ENCODE peak calls at places on chromosomes 12 and 14, in six cellular contexts. J is heart right ventricle; G is effector memory CD8-positive, alpha-beta T cell; O is DMS53; P is stomach; T is IMR-90. C is an unnamed sample.

GRCh38 chr12:123761841-123762714 is at the start of gene DNAH10:
- DNase-seq in O (peak; percentile 74), P (no peak), G (peak; percentile 12), J (no peak), T (no peak), C (peak; percentile 6)

GRCh38 chr12:6038160-6038559 is 86.3 kb downstream of the VWF start:
- DNase-seq in O (peak; percentile 93), P (peak; percentile 50), G (peak; percentile 15), T (peak; percentile 76), J (no peak), C (peak; percentile 49)

GRCh38 chr12:71046215-71046614 is 111.6 kb downstream of the TSPAN8 start:
- DNase-seq in G (no peak), O (peak; percentile 18), J (no peak), P (no peak), T (peak; percentile 2), C (peak; percentile 46)

GRCh38 chr12:14261096-14261495 is 104.4 kb upstream of the ATF7IP start:
- DNase-seq in P (no peak), O (no peak), G (no peak), T (no peak), J (peak; percentile 29), C (no peak)

GRCh38 chr14:56102901-56103409 is 15.3 kb upstream of the PELI2 start:
- DNase-seq in P (no peak), G (no peak), O (no peak), T (no peak), J (no peak), C (no peak)

GRCh38 chr12:56836317-56836716 is 73.2 kb downstream of the HSD17B6 start:
- DNase-seq in P (no peak), G (no peak), T (no peak), J (no peak), O (no peak), C (peak; percentile 9)

GRCh38 chr12:68823711-68824110 is 15.7 kb downstream of the MDM2 start:
- DNase-seq in O (no peak), G (no peak), P (no peak), J (no peak), T (no peak), C (peak; percentile 80)

GRCh38 chr12:19620222-19620621 is 180.9 kb downstream of the AEBP2 start:
- DNase-seq in O (no peak), J (no peak), P (peak; percentile 35), G (no peak), T (no peak), C (no peak)

GRCh38 chr14:94450722-94451090 is 1.9 kb downstream of the SERPINA11 start:
- DNase-seq in P (no peak), O (no peak), J (no peak), T (no peak), G (no peak), C (no peak)

GRCh38 chr12:15996254-15996653 is 85.1 kb downstream of the DERA start:
- DNase-seq in P (no peak), J (no peak), G (no peak), O (peak; percentile 50), T (peak; percentile 41), C (peak; percentile 55)

GRCh38 chr12:10982244-10982643 is 4.5 kb downstream of the TAS2R50 start:
- DNase-seq in P (no peak), G (peak; percentile 41), O (no peak), J (no peak), T (no peak), C (no peak)

GRCh38 chr12:27969901-27970390 is 2.6 kb downstream of the PTHLH start:
- DNase-seq in O (peak; percentile 95), P (peak; percentile 72), J (peak; percentile 38), T (peak; percentile 53), G (peak; percentile 15), C (peak; percentile 75)

GRCh38 chr14:47044841-47045240 is 393.3 kb upstream of the RPL10L start:
- DNase-seq in O (peak; percentile 79), P (peak; percentile 27), T (no peak), G (no peak), J (no peak), C (peak; percentile 1)

GRCh38 chr12:31008241-31008711 is 65.4 kb upstream of the DDX11 start:
- DNase-seq in G (no peak), T (no peak), P (no peak), O (no peak), J (no peak), C (no peak)

GRCh38 chr12:47651368-47652254 is 54.2 kb downstream of the RPAP3 start:
- DNase-seq in T (peak; percentile 66), J (peak; percentile 23), O (peak; percentile 97), G (peak; percentile 29), P (peak; percentile 59), C (peak; percentile 35)

GRCh38 chr12:62328296-62328921 is 68.2 kb downstream of the USP15 start:
- DNase-seq in J (no peak), P (no peak), G (no peak), O (no peak), T (no peak), C (no peak)

GRCh38 chr14:60775296-60775695 is 40.7 kb downstream of the MNAT1 start:
- DNase-seq in P (no peak), T (peak; percentile 84), G (no peak), J (no peak), O (no peak), C (peak; percentile 85)

GRCh38 chr14:61107148-61107641 is 126.2 kb downstream of the SLC38A6 start:
- DNase-seq in G (no peak), O (no peak), P (no peak), T (no peak), J (peak; percentile 52), C (peak; percentile 62)

GRCh38 chr12:121442028-121442948 is 42.4 kb downstream of the RNF34 start:
- DNase-seq in J (no peak), O (no peak), T (no peak), G (no peak), P (no peak), C (no peak)

GRCh38 chr14:74508292-74508731 is 14.7 kb downstream of the ISCA2 start:
- DNase-seq in P (no peak), G (no peak), O (peak; percentile 21), J (no peak), T (no peak), C (no peak)

GRCh38 chr12:105409881-105410471 is 79.5 kb downstream of the C12orf75 start:
- DNase-seq in O (peak; percentile 55), T (no peak), J (peak; percentile 37), G (no peak), P (peak; percentile 26), C (peak; percentile 36)

GRCh38 chr12:108373111-108373510 is 34.0 kb upstream of the CMKLR1 start:
- DNase-seq in O (peak; percentile 16), P (no peak), J (no peak), G (no peak), T (no peak), C (no peak)

GRCh38 chr12:91349451-91349850 is 166.8 kb upstream of the DCN start:
- DNase-seq in P (no peak), G (no peak), J (no peak), O (no peak), T (peak; percentile 49), C (peak; percentile 5)

GRCh38 chr14:51004352-51004800 is 60.1 kb upstream of the PYGL start:
- DNase-seq in O (peak; percentile 60), G (no peak), P (no peak), T (no peak), J (no peak), C (no peak)

GRCh38 chr14:66495214-66496098 is 9.3 kb downstream of the CCDC196 start:
- DNase-seq in P (peak; percentile 44), T (peak; percentile 71), J (no peak), G (no peak), O (peak; percentile 77), C (peak; percentile 52)

GRCh38 chr14:65462411-65462810 is 49.9 kb downstream of the FUT8 start:
- DNase-seq in P (no peak), T (peak; percentile 60), G (no peak), J (no peak), O (no peak), C (peak; percentile 91)

GRCh38 chr14:71397371-71397770 is 490.1 kb downstream of the PCNX1 start:
- DNase-seq in J (no peak), P (no peak), T (no peak), O (no peak), G (no peak), C (no peak)

GRCh38 chr12:33438890-33439586 is 581 bp downstream of the SYT10 start:
- DNase-seq in O (no peak), T (no peak), G (no peak), P (no peak), J (no peak), C (no peak)

GRCh38 chr14:22556990-22557623 is 31.9 kb downstream of the DAD1 start:
- DNase-seq in G (peak; percentile 90), O (peak; percentile 81), T (peak; percentile 64), P (peak; percentile 85), J (peak; percentile 88), C (peak; percentile 30)

GRCh38 chr12:25839470-25839869 is 119.0 kb upstream of the RASSF8 start:
- DNase-seq in T (peak; percentile 70), J (no peak), G (no peak), O (peak; percentile 100), P (no peak), C (peak; percentile 67)

GRCh38 chr12:89247962-89248361 is 104.3 kb downstream of the DUSP6 start:
- DNase-seq in P (no peak), J (no peak), O (no peak), G (no peak), T (peak; percentile 33), C (no peak)

GRCh38 chr12:4943067-4943937 is 33.6 kb downstream of the KCNA1 start:
- DNase-seq in T (no peak), O (no peak), P (no peak), G (no peak), J (no peak), C (no peak)

GRCh38 chr14:91872517-91873470 is 5.5 kb upstream of the TC2N start:
- DNase-seq in T (peak; percentile 83), O (peak; percentile 58), G (peak; percentile 47), J (peak; percentile 64), P (peak; percentile 94), C (no peak)

GRCh38 chr12:6451348-6452244 is at the start of gene TAPBPL:
- DNase-seq in G (peak; percentile 72), J (peak; percentile 84), T (peak; percentile 75), P (peak; percentile 81), O (peak; percentile 99), C (peak; percentile 71)

GRCh38 chr12:49537709-49538601 is 875 bp upstream of the KCNH3 start:
- DNase-seq in G (no peak), P (peak; percentile 29), J (no peak), O (peak; percentile 59), T (no peak), C (no peak)

GRCh38 chr12:14185441-14186192 is 179.9 kb upstream of the ATF7IP start:
- DNase-seq in J (no peak), P (peak; percentile 32), O (peak; percentile 92), G (peak; percentile 6), T (peak; percentile 38), C (peak; percentile 6)

GRCh38 chr12:7933255-7933726 is 2.7 kb downstream of the SLC2A3 start:
- DNase-seq in T (peak; percentile 96), J (peak; percentile 57), P (peak; percentile 57), G (peak; percentile 65), O (peak; percentile 88), C (peak; percentile 93)

C was measured in astrocyte.